ENCODE peak calls at places on chromosomes 4 and X, in four cellular contexts. N is A549, M is thyroid gland, E is breast epithelium. C is an unnamed sample.

GRCh38 chr4:123106741-123107140 is 184.3 kb upstream of the NUDT6 start:
- DNase-seq in N (no peak), M (no peak), E (no peak), C (no peak)

GRCh38 chr4:187972135-187972534 is 23.4 kb upstream of the ZFP42 start:
- DNase-seq in N (no peak), M (no peak), E (no peak), C (no peak)

GRCh38 chr4:186707996-186708395 is 15.7 kb downstream of the FAT1 start:
- DNase-seq in N (no peak), M (no peak), E (no peak), C (no peak)

GRCh38 chrX:49155243-49155899 is 7.2 kb upstream of the MAGIX start:
- DNase-seq in N (peak), M (peak), E (peak), C (no peak)

GRCh38 chrX:56813318-56813837 is 84.3 kb downstream of the NBDY start:
- DNase-seq in N (no peak), M (no peak), E (peak), C (peak)

GRCh38 chrX:147738260-147738659 is 173.5 kb upstream of the FMR1 start:
- DNase-seq in N (no peak), M (no peak), E (no peak), C (no peak)

GRCh38 chr4:108619372-108620100 is 840 bp upstream of the RPL34 start:
- DNase-seq in N (no peak), M (no peak), E (no peak), C (no peak)

GRCh38 chr4:127788517-127788916 is 6.4 kb downstream of the HSPA4L start:
- DNase-seq in N (peak), M (no peak), E (no peak), C (no peak)

GRCh38 chr4:78542373-78542772 is 9.2 kb upstream of the ANXA3 start:
- DNase-seq in N (peak), M (no peak), E (no peak), C (no peak)

GRCh38 chrX:24902808-24903207 is 113.0 kb downstream of the ARX start:
- DNase-seq in N (no peak), M (no peak), E (no peak), C (no peak)

GRCh38 chr4:108166441-108167315 is 2.1 kb downstream of the LEF1 start:
- DNase-seq in N (no peak), M (no peak), E (no peak), C (no peak)

GRCh38 chr4:126306152-126306869 is 991.6 kb downstream of the FAT4 start:
- DNase-seq in N (no peak), M (peak), E (no peak), C (no peak)

GRCh38 chr4:1492636-1493539 is 86.6 kb upstream of the NKX1-1 start:
- DNase-seq in N (no peak), M (no peak), E (no peak), C (no peak)

GRCh38 chrX:42615161-42615563 is 162.8 kb downstream of the PPP1R2C start:
- DNase-seq in N (peak), M (peak), E (no peak), C (no peak)

GRCh38 chrX:9611436-9612145 is 146.7 kb downstream of the TBL1X start:
- DNase-seq in N (no peak), M (no peak), E (no peak), C (no peak)

GRCh38 chr4:20698382-20698781 is 1.9 kb upstream of the PACRGL start:
- DNase-seq in N (no peak), M (no peak), E (no peak), C (no peak)

GRCh38 chr4:146073517-146073916 is 102.0 kb upstream of the LSM6 start:
- DNase-seq in N (no peak), M (no peak), E (no peak), C (no peak)

GRCh38 chr4:88018471-88018870 is 11.0 kb downstream of the PKD2 start:
- DNase-seq in N (no peak), M (no peak), E (no peak), C (no peak)

GRCh38 chr4:37812713-37813112 is 13.8 kb upstream of the PGM2 start:
- DNase-seq in N (peak), M (no peak), E (no peak), C (peak)

GRCh38 chrX:104112326-104112951 is at the start of gene ZCCHC18:
- DNase-seq in N (peak), M (peak), E (peak), C (peak)

GRCh38 chrX:123884809-123885408 is 25.1 kb downstream of the XIAP start:
- DNase-seq in N (peak), M (peak), E (no peak), C (peak)

GRCh38 chr4:183300070-183300469 is 20.0 kb downstream of the CLDN22 start:
- DNase-seq in N (no peak), M (no peak), E (no peak), C (no peak)

GRCh38 chrX:70088281-70088680 is 26.0 kb downstream of the OTUD6A start:
- DNase-seq in N (no peak), M (no peak), E (no peak), C (no peak)

GRCh38 chr4:150135134-150135773 is 57.0 kb downstream of the DCLK2 start:
- DNase-seq in N (no peak), M (no peak), E (no peak), C (no peak)

GRCh38 chrX:50812995-50813842 is 775 bp downstream of the SHROOM4 start:
- DNase-seq in N (peak), M (peak), E (no peak), C (no peak)

GRCh38 chrX:17842769-17843525 is 18.2 kb downstream of the RAI2 start:
- DNase-seq in N (no peak), M (no peak), E (no peak), C (no peak)

GRCh38 chrX:22249371-22249770 is 23.3 kb upstream of the CBLL2 start:
- DNase-seq in N (no peak), M (no peak), E (no peak), C (no peak)

GRCh38 chr4:42458686-42459085 is 61.4 kb downstream of the SHISA3 start:
- DNase-seq in N (no peak), M (no peak), E (no peak), C (no peak)

DNA sequence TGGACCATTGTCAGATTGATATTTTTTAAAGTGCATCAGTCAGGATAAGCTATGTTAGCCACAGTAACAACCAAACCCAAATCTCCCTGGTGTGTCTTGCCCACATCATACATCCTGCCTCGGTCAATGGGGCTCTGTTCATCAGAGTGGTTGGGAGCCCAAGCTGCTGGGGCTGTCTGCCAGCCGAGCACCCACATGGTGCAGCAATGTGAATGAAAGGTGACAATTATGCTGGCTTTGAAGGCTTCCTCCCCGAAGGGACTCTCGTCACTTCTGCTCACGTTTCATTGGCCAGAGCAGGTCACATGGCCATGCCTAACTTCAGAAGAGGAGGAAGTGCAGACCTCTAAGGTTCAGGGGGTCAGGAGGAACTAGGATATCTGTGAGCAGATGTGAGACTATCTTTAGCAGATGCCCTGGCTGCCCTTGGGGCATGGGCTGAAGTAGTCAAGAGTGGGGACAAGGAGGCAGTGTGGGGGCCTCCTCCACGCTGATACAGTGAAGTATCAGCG is 1.3 kb upstream of the JAKMIP1 start:
- DNase-seq in N (no peak), M (no peak), E (no peak), C (no peak)
- TF ChIP-seq POLR2A in N (no peak), M (no peak), E (no peak), C (no peak)

GRCh38 chrX:41350976-41351569 is 17.1 kb downstream of the DDX3X start:
- DNase-seq in N (peak), M (no peak), E (no peak), C (no peak)
- TF ChIP-seq POLR2A in N (no peak), M (no peak), E (no peak), C (no peak)

GRCh38 chrX:136765957-136766356 is 14.8 kb downstream of the ARHGEF6 start:
- DNase-seq in N (no peak), M (no peak), E (no peak), C (no peak)

GRCh38 chrX:136764206-136764605 is 16.5 kb downstream of the ARHGEF6 start:
- DNase-seq in N (no peak), M (no peak), E (no peak), C (no peak)

GRCh38 chrX:136766785-136767103 is 14.0 kb downstream of the ARHGEF6 start:
- DNase-seq in N (no peak), M (no peak), E (no peak), C (no peak)

GRCh38 chrX:136767104-136767941 is 13.4 kb downstream of the ARHGEF6 start:
- DNase-seq in N (peak), M (peak), E (peak), C (peak)

GRCh38 chrX:136768469-136769084 is 12.2 kb downstream of the ARHGEF6 start:
- DNase-seq in N (no peak), M (peak), E (no peak), C (peak)
- TF ChIP-seq POLR2A in N (no peak), M (no peak), E (no peak), C (peak)

GRCh38 chr4:189362364-189362763 is 578.3 kb upstream of the FRG1 start:
- DNase-seq in N (no peak), M (no peak), E (no peak), C (no peak)

GRCh38 chr4:189367832-189368231 is 572.8 kb upstream of the FRG1 start:
- DNase-seq in N (no peak), M (no peak), E (no peak), C (no peak)

DNA sequence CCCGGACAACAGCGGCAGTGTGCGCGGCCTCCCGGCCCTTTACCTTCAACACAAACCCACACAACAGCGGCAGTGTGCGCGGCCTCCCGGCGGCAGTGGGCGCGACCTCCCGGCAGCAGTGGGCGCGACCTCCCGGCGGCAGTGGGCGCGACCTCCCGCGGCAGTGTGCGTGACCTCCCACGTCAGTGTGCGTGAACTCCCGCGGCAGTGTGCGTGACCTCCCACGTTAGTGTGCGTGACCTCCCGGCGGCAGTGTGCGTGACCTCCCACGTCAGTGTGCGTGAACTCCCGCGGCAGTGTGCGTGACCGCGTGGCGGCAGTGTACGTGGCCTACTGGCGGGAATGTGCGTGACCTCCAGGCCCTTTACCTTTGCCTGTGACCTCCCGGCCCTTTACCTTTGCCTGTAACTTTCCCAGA is 576.6 kb upstream of the FRG1 start:
- DNase-seq in N (no peak), M (no peak), E (no peak), C (no peak)
- TF ChIP-seq POLR2A in N (no peak), M (no peak), E (no peak), C (no peak)

GRCh38 chrX:71618787-71619186 is 476 bp upstream of the CXCR3 start:
- DNase-seq in N (no peak), M (no peak), E (no peak), C (no peak)
- TF ChIP-seq POLR2A in N (no peak), M (no peak), E (no peak), C (no peak)

GRCh38 chr4:56908206-56909082 is 744 bp downstream of the REST start:
- DNase-seq in N (peak), M (peak), E (peak), C (peak)
- TF ChIP-seq POLR2A in N (no peak), M (no peak), E (no peak), C (no peak)

GRCh38 chr4:53596901-53597300 is 5.6 kb upstream of the LNX1 start:
- DNase-seq in N (no peak), M (no peak), E (no peak), C (no peak)

GRCh38 chr4:53595823-53596222 is 4.5 kb upstream of the LNX1 start:
- DNase-seq in N (no peak), M (no peak), E (no peak), C (no peak)

GRCh38 chr4:53598901-53599300 is 7.6 kb upstream of the LNX1 start:
- DNase-seq in N (no peak), M (no peak), E (no peak), C (no peak)

GRCh38 chr4:53599632-53600031 is 8.3 kb upstream of the LNX1 start:
- DNase-seq in N (no peak), M (no peak), E (no peak), C (no peak)

GRCh38 chr4:53598483-53598882 is 7.2 kb upstream of the LNX1 start:
- DNase-seq in N (no peak), M (no peak), E (no peak), C (no peak)
- TF ChIP-seq POLR2A in N (no peak), M (no peak), E (no peak), C (no peak)

C was measured in H54.